ENCODE peak calls at places on chromosomes 5 and 9, in eight cellular contexts. A is GM20000, I is nucleus accumbens, O is NCI-H510A, C is esophagus squamous epithelium, D is epithelial cell of esophagus, N is HEK293T, W is uterus. L is an unnamed sample.

GRCh38 chr9:98372077-98372812 is 116.8 kb upstream of the TBC1D2 start:
- DNase-seq in I (no peak), W (no peak), C (no peak), N (no peak), A (no peak), D (no peak), O (no peak), L (no peak)

GRCh38 chr5:156529902-156530301 is 202.9 kb downstream of the SGCD start:
- DNase-seq in C (no peak), N (no peak), A (no peak), I (no peak), O (no peak), D (no peak), W (no peak), L (no peak)

GRCh38 chr5:67206381-67207328 is 10.1 kb upstream of the CD180 start:
- DNase-seq in O (no peak), A (peak), W (no peak), N (no peak), C (no peak), D (peak), I (no peak), L (peak)

GRCh38 chr9:136326777-136327312 is 494 bp upstream of the GPSM1 start:
- DNase-seq in O (no peak), A (no peak), C (no peak), W (no peak), D (no peak), N (no peak), I (no peak), L (no peak)

GRCh38 chr9:34163439-34163838 is 15.4 kb upstream of the UBAP1 start:
- DNase-seq in N (no peak), I (no peak), D (peak), C (no peak), W (peak), A (no peak), O (no peak), L (peak)

GRCh38 chr9:12748016-12748415 is 26.8 kb upstream of the LURAP1L start:
- DNase-seq in A (no peak), D (peak), I (no peak), W (no peak), C (no peak), O (no peak), N (no peak), L (peak)

GRCh38 chr9:134058716-134059115 is 9.1 kb downstream of the BRD3 start:
- DNase-seq in O (no peak), C (no peak), A (no peak), I (no peak), W (peak), N (no peak), D (peak), L (no peak)

GRCh38 chr5:102561894-102562760 is 63.3 kb upstream of the SLCO6A1 start:
- DNase-seq in D (peak), N (peak), I (no peak), C (no peak), A (peak), W (no peak), O (no peak), L (peak)

GRCh38 chr5:32390819-32391591 is 53.5 kb downstream of the ZFR start:
- DNase-seq in O (no peak), A (no peak), D (peak), W (peak), C (no peak), I (no peak), N (no peak), L (peak)

GRCh38 chr5:109455598-109456096 is 45.9 kb upstream of the PJA2 start:
- DNase-seq in W (peak), N (peak), D (peak), O (peak), C (peak), A (peak), I (no peak), L (peak)

GRCh38 chr5:76958976-76959767 is 6.3 kb downstream of the CRHBP start:
- DNase-seq in C (no peak), D (peak), W (no peak), A (no peak), N (no peak), I (no peak), O (no peak), L (peak)

GRCh38 chr5:74418709-74419108 is 221.8 kb downstream of the ENC1 start:
- DNase-seq in N (no peak), A (no peak), D (no peak), O (no peak), I (no peak), C (no peak), W (no peak), L (no peak)

GRCh38 chr9:114235113-114235589 is 79.8 kb downstream of the COL27A1 start:
- DNase-seq in C (no peak), W (no peak), O (no peak), A (no peak), I (no peak), N (no peak), D (no peak), L (no peak)

GRCh38 chr5:134846641-134846960 is 833 bp downstream of the C5orf24 start:
- DNase-seq in A (peak), O (no peak), I (no peak), N (no peak), D (peak), C (no peak), W (no peak), L (peak)

GRCh38 chr9:116549061-116549664 is 137.9 kb upstream of the TRIM32 start:
- DNase-seq in A (no peak), C (no peak), N (no peak), O (no peak), W (peak), I (no peak), D (peak), L (peak)

GRCh38 chr5:156476704-156477103 is 149.7 kb downstream of the SGCD start:
- DNase-seq in I (no peak), C (no peak), A (no peak), D (no peak), N (no peak), O (no peak), W (no peak), L (no peak)

GRCh38 chr9:133683494-133684460 is 47.6 kb downstream of the DBH start:
- DNase-seq in D (no peak), I (no peak), C (no peak), N (no peak), W (no peak), A (peak), O (no peak), L (no peak)

GRCh38 chr5:167284491-167284890 is 1007.0 kb upstream of the WWC1 start:
- DNase-seq in D (peak), I (no peak), N (no peak), A (no peak), C (no peak), W (no peak), O (no peak), L (peak)

GRCh38 chr9:20512106-20512505 is 110.2 kb downstream of the MLLT3 start:
- DNase-seq in I (no peak), W (no peak), N (no peak), C (no peak), D (peak), O (no peak), A (no peak), L (peak)

GRCh38 chr5:23389543-23390215 is 117.7 kb upstream of the PRDM9 start:
- DNase-seq in C (no peak), D (no peak), A (no peak), O (no peak), W (no peak), N (no peak), I (no peak), L (no peak)

GRCh38 chr5:179534431-179534830 is 15.9 kb upstream of the RUFY1 start:
- DNase-seq in I (no peak), N (no peak), D (no peak), O (no peak), C (no peak), A (no peak), W (no peak), L (no peak)

GRCh38 chr5:52799358-52799982 is 11.8 kb downstream of the ITGA1 start:
- DNase-seq in D (peak), A (peak), O (no peak), C (no peak), N (peak), W (peak), I (no peak), L (no peak)

GRCh38 chr5:37838152-37838932 is 1.5 kb downstream of the GDNF start:
- DNase-seq in C (no peak), A (peak), O (no peak), N (no peak), W (no peak), I (no peak), D (no peak), L (peak)

GRCh38 chr9:114612272-114612923 is 1.3 kb downstream of the TMEM268 start:
- DNase-seq in C (no peak), A (no peak), O (no peak), N (no peak), W (peak), D (no peak), I (no peak), L (no peak)

GRCh38 chr5:386432-387341 is 56.3 kb upstream of the EXOC3 start:
- DNase-seq in C (no peak), W (no peak), A (no peak), D (no peak), I (no peak), O (peak), N (no peak), L (no peak)

GRCh38 chr9:78031271-78031825 is at the start of gene GNAQ:
- DNase-seq in D (no peak), O (no peak), N (no peak), I (no peak), C (no peak), W (peak), A (peak), L (no peak)

GRCh38 chr5:82388186-82388585 is 110.0 kb upstream of the RPS23 start:
- DNase-seq in C (no peak), W (no peak), A (no peak), D (no peak), I (no peak), N (no peak), O (no peak), L (no peak)

GRCh38 chr9:77953590-77953989 is 78.0 kb downstream of the GNAQ start:
- DNase-seq in I (no peak), W (no peak), A (no peak), N (no peak), D (no peak), C (no peak), O (no peak), L (no peak)

GRCh38 chr5:142186821-142187594 is 78.4 kb downstream of the NDFIP1 start:
- DNase-seq in D (no peak), N (no peak), C (no peak), A (no peak), I (no peak), W (no peak), O (no peak), L (no peak)

GRCh38 chr5:96854067-96854466 is 22.2 kb upstream of the ERAP2 start:
- DNase-seq in C (no peak), I (no peak), A (no peak), O (no peak), N (no peak), W (no peak), D (no peak), L (no peak)

GRCh38 chr9:95130484-95130883 is 187.0 kb downstream of the FANCC start:
- DNase-seq in I (no peak), D (no peak), A (no peak), W (no peak), O (no peak), C (no peak), N (no peak), L (no peak)

GRCh38 chr5:128631771-128632170 is 93.7 kb upstream of the FBN2 start:
- DNase-seq in N (no peak), A (no peak), O (no peak), C (no peak), W (no peak), I (no peak), D (peak), L (peak)

GRCh38 chr5:150053231-150053626 is 33.1 kb downstream of the CSF1R start:
- DNase-seq in I (no peak), C (no peak), D (peak), O (no peak), W (no peak), N (no peak), A (no peak), L (peak)

GRCh38 chr5:83721878-83722779 is 1.5 kb upstream of the HAPLN1 start:
- DNase-seq in D (peak), W (no peak), C (no peak), O (peak), A (peak), I (peak), N (peak), L (peak)

GRCh38 chr9:72271617-72272478 is 93.2 kb downstream of the ZFAND5 start:
- DNase-seq in N (peak), A (peak), I (no peak), W (peak), C (no peak), D (peak), O (no peak), L (peak)

GRCh38 chr9:133496901-133497411 is 18.1 kb upstream of the SLC2A6 start:
- DNase-seq in I (no peak), D (no peak), W (no peak), N (no peak), C (no peak), O (no peak), A (no peak), L (no peak)

GRCh38 chr5:125835293-125836172 is 587.7 kb upstream of the GRAMD2B start:
- DNase-seq in O (no peak), A (peak), C (no peak), I (no peak), W (peak), D (peak), N (peak), L (no peak)

GRCh38 chr9:32618261-32618660 is 17.2 kb downstream of the TAF1L start:
- DNase-seq in A (no peak), I (no peak), N (no peak), C (no peak), D (no peak), W (no peak), O (no peak), L (no peak)

L was measured in mammary epithelial cell.